ENCODE peak calls at places on chromosomes 13 and 19, in four cellular contexts. One of them, this sample, is unnamed.

GRCh38 chr19:9720541-9720940 is 45.6 kb upstream of the ZNF562 start:
- DNase-seq in heart right ventricle: no peak
- DNase-seq in esophagus squamous epithelium: no peak
- DNase-seq in cardiac fibroblast: no peak
- DNase-seq in this sample: no peak

GRCh38 chr13:33213797-33214196 is 71.8 kb downstream of the STARD13 start:
- DNase-seq in heart right ventricle: no peak
- DNase-seq in esophagus squamous epithelium: no peak
- DNase-seq in cardiac fibroblast: peak; percentile 42
- DNase-seq in this sample: no peak

GRCh38 chr19:33432408-33433170 is 59.1 kb downstream of the CEBPG start:
- DNase-seq in heart right ventricle: no peak
- DNase-seq in esophagus squamous epithelium: no peak
- DNase-seq in cardiac fibroblast: no peak
- DNase-seq in this sample: no peak

GRCh38 chr13:98664047-98664446 is 87.1 kb upstream of the STK24 start:
- DNase-seq in heart right ventricle: no peak
- DNase-seq in esophagus squamous epithelium: no peak
- DNase-seq in cardiac fibroblast: no peak
- DNase-seq in this sample: no peak

GRCh38 chr19:1265611-1266115 is 3.5 kb upstream of the CIRBP start:
- DNase-seq in heart right ventricle: peak; percentile 63
- DNase-seq in esophagus squamous epithelium: no peak
- DNase-seq in cardiac fibroblast: peak; percentile 68
- DNase-seq in this sample: peak; percentile 91

GRCh38 chr19:44553478-44554171 is 24.1 kb upstream of the CEACAM20 start:
- DNase-seq in heart right ventricle: no peak
- DNase-seq in esophagus squamous epithelium: no peak
- DNase-seq in cardiac fibroblast: peak; percentile 10
- DNase-seq in this sample: no peak

GRCh38 chr13:110250258-110250891 is 56.6 kb downstream of the COL4A1 start:
- DNase-seq in heart right ventricle: peak; percentile 59
- DNase-seq in esophagus squamous epithelium: no peak
- DNase-seq in cardiac fibroblast: peak; percentile 88
- DNase-seq in this sample: peak; percentile 89

GRCh38 chr13:28684257-28684656 is 25.3 kb downstream of the POMP start:
- DNase-seq in heart right ventricle: no peak
- DNase-seq in esophagus squamous epithelium: no peak
- DNase-seq in cardiac fibroblast: no peak
- DNase-seq in this sample: no peak

GRCh38 chr13:31722684-31723083 is 16.6 kb upstream of the RXFP2 start:
- DNase-seq in heart right ventricle: no peak
- DNase-seq in esophagus squamous epithelium: no peak
- DNase-seq in cardiac fibroblast: peak; percentile 47
- DNase-seq in this sample: no peak

GRCh38 chr13:69101841-69102240 is 1005.8 kb upstream of the ATXN8OS start:
- DNase-seq in heart right ventricle: no peak
- DNase-seq in esophagus squamous epithelium: no peak
- DNase-seq in cardiac fibroblast: no peak
- DNase-seq in this sample: no peak

GRCh38 chr13:72562686-72563085 is 164.7 kb downstream of the MZT1 start:
- DNase-seq in heart right ventricle: no peak
- DNase-seq in esophagus squamous epithelium: no peak
- DNase-seq in cardiac fibroblast: no peak
- DNase-seq in this sample: no peak

GRCh38 chr19:40348961-40349507 is 539 bp downstream of the PLD3 start:
- DNase-seq in heart right ventricle: peak; percentile 18
- DNase-seq in esophagus squamous epithelium: no peak
- DNase-seq in cardiac fibroblast: peak; percentile 52
- DNase-seq in this sample: no peak

GRCh38 chr13:37495046-37495445 is 103.5 kb downstream of the POSTN start:
- DNase-seq in heart right ventricle: no peak
- DNase-seq in esophagus squamous epithelium: no peak
- DNase-seq in cardiac fibroblast: peak; percentile 38
- DNase-seq in this sample: no peak

GRCh38 chr13:98403076-98403475 is 173.8 kb downstream of the STK24 start:
- DNase-seq in heart right ventricle: no peak
- DNase-seq in esophagus squamous epithelium: no peak
- DNase-seq in cardiac fibroblast: no peak
- DNase-seq in this sample: no peak

GRCh38 chr13:78497702-78498319 is 105.5 kb downstream of the POU4F1 start:
- DNase-seq in heart right ventricle: no peak
- DNase-seq in esophagus squamous epithelium: no peak
- DNase-seq in cardiac fibroblast: no peak
- DNase-seq in this sample: no peak

GRCh38 chr13:51879133-51879532 is 17.4 kb downstream of the CCDC70 start:
- DNase-seq in heart right ventricle: no peak
- DNase-seq in esophagus squamous epithelium: no peak
- DNase-seq in cardiac fibroblast: no peak
- DNase-seq in this sample: no peak

GRCh38 chr19:8456064-8456463 is 11.3 kb downstream of the HNRNPM start:
- DNase-seq in heart right ventricle: no peak
- DNase-seq in esophagus squamous epithelium: no peak
- DNase-seq in cardiac fibroblast: no peak
- DNase-seq in this sample: no peak

GRCh38 chr19:35447870-35448492 is at the start of gene FFAR2:
- DNase-seq in heart right ventricle: no peak
- DNase-seq in esophagus squamous epithelium: no peak
- DNase-seq in cardiac fibroblast: no peak
- DNase-seq in this sample: no peak

GRCh38 chr19:48874309-48875135 is 2.3 kb downstream of the PPP1R15A start:
- DNase-seq in heart right ventricle: no peak
- DNase-seq in esophagus squamous epithelium: no peak
- DNase-seq in cardiac fibroblast: peak; percentile 47
- DNase-seq in this sample: peak; percentile 70

GRCh38 chr19:16268676-16269319 is 55.8 kb upstream of the KLF2 start:
- DNase-seq in heart right ventricle: no peak
- DNase-seq in esophagus squamous epithelium: no peak
- DNase-seq in cardiac fibroblast: no peak
- DNase-seq in this sample: no peak

GRCh38 chr19:34556500-34556899 is 74.9 kb downstream of the WTIP start:
- DNase-seq in heart right ventricle: peak; percentile 20
- DNase-seq in esophagus squamous epithelium: no peak
- DNase-seq in cardiac fibroblast: peak; percentile 54
- DNase-seq in this sample: no peak

GRCh38 chr13:114108141-114108761 is 24.2 kb downstream of the RASA3 start:
- DNase-seq in heart right ventricle: no peak
- DNase-seq in esophagus squamous epithelium: no peak
- DNase-seq in cardiac fibroblast: no peak
- DNase-seq in this sample: peak; percentile 46

GRCh38 chr19:37594982-37595382 is 306 bp downstream of the ZNF540 start:
- DNase-seq in heart right ventricle: peak; percentile 73
- DNase-seq in esophagus squamous epithelium: peak; percentile 3
- DNase-seq in cardiac fibroblast: peak; percentile 65
- DNase-seq in this sample: peak; percentile 81

GRCh38 chr13:106520205-106521004 is 15.1 kb downstream of the EFNB2 start:
- DNase-seq in heart right ventricle: no peak
- DNase-seq in esophagus squamous epithelium: no peak
- DNase-seq in cardiac fibroblast: peak; percentile 55
- DNase-seq in this sample: no peak
- TF ChIP-seq CTCF in heart right ventricle: peak; percentile 38
- TF ChIP-seq CTCF in esophagus squamous epithelium: peak; percentile 28
- TF ChIP-seq CTCF in cardiac fibroblast: peak; percentile 41
- TF ChIP-seq CTCF in this sample: peak; percentile 35

GRCh38 chr19:18522124-18522861 is 423 bp upstream of the ELL start:
- DNase-seq in heart right ventricle: peak; percentile 100
- DNase-seq in esophagus squamous epithelium: peak; percentile 100
- DNase-seq in cardiac fibroblast: peak; percentile 100
- DNase-seq in this sample: peak; percentile 100
- TF ChIP-seq CTCF in heart right ventricle: peak; percentile 36
- TF ChIP-seq CTCF in esophagus squamous epithelium: peak; percentile 9
- TF ChIP-seq CTCF in cardiac fibroblast: peak; percentile 35
- TF ChIP-seq CTCF in this sample: peak; percentile 11

GRCh38 chr19:15259900-15260299 is 27.7 kb upstream of the EPHX3 start:
- DNase-seq in heart right ventricle: no peak
- DNase-seq in esophagus squamous epithelium: no peak
- DNase-seq in cardiac fibroblast: no peak
- DNase-seq in this sample: no peak

GRCh38 chr19:15263361-15263985 is 31.2 kb upstream of the EPHX3 start:
- DNase-seq in heart right ventricle: no peak
- DNase-seq in esophagus squamous epithelium: no peak
- DNase-seq in cardiac fibroblast: no peak
- DNase-seq in this sample: no peak

GRCh38 chr19:15257782-15258181 is 25.5 kb upstream of the EPHX3 start:
- DNase-seq in heart right ventricle: no peak
- DNase-seq in esophagus squamous epithelium: no peak
- DNase-seq in cardiac fibroblast: no peak
- DNase-seq in this sample: no peak

GRCh38 chr19:15262011-15262410 is 29.8 kb upstream of the EPHX3 start:
- DNase-seq in heart right ventricle: no peak
- DNase-seq in esophagus squamous epithelium: no peak
- DNase-seq in cardiac fibroblast: no peak
- DNase-seq in this sample: no peak

GRCh38 chr19:15260939-15261338 is 28.7 kb upstream of the EPHX3 start:
- DNase-seq in heart right ventricle: no peak
- DNase-seq in esophagus squamous epithelium: no peak
- DNase-seq in cardiac fibroblast: peak; percentile 32
- DNase-seq in this sample: no peak
- TF ChIP-seq CTCF in heart right ventricle: peak; percentile 26
- TF ChIP-seq CTCF in esophagus squamous epithelium: peak; percentile 42
- TF ChIP-seq CTCF in cardiac fibroblast: peak; percentile 21
- TF ChIP-seq CTCF in this sample: peak; percentile 15

DNA sequence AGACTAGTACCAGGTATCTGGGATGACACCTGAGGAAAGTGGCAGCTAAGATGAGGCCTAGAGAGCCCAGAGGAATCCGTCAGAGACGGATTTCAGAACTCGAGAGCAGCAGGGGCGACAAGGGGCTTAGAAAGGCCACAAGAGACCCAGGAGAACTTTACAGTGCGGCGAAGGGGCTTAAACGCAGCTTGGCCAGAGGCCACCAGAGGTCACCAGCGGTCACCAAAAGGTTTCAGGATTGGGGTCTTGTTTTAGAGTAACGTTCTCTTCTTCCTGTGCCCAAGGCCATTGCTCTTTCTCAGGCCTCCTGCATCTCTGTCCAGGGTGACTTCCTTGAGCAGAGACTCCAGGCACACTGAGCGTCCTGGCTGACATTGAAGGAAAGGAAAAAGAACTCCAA is 2.2 kb downstream of the ZSCAN22 start:
- DNase-seq in heart right ventricle: no peak
- DNase-seq in esophagus squamous epithelium: no peak
- DNase-seq in cardiac fibroblast: no peak
- DNase-seq in this sample: no peak
- TF ChIP-seq CTCF in heart right ventricle: peak; percentile 12
- TF ChIP-seq CTCF in esophagus squamous epithelium: no peak
- TF ChIP-seq CTCF in cardiac fibroblast: no peak
- TF ChIP-seq CTCF in this sample: no peak

GRCh38 chr13:79673993-79674377 is 193.0 kb downstream of the NDFIP2 start:
- DNase-seq in heart right ventricle: no peak
- DNase-seq in esophagus squamous epithelium: no peak
- DNase-seq in cardiac fibroblast: no peak
- DNase-seq in this sample: no peak

GRCh38 chr13:79678100-79678499 is 197.1 kb downstream of the NDFIP2 start:
- DNase-seq in heart right ventricle: no peak
- DNase-seq in esophagus squamous epithelium: no peak
- DNase-seq in cardiac fibroblast: no peak
- DNase-seq in this sample: no peak

GRCh38 chr13:79673310-79673992 is 192.5 kb downstream of the NDFIP2 start:
- DNase-seq in heart right ventricle: no peak
- DNase-seq in esophagus squamous epithelium: no peak
- DNase-seq in cardiac fibroblast: no peak
- DNase-seq in this sample: no peak

GRCh38 chr13:79674765-79675515 is 194.0 kb downstream of the NDFIP2 start:
- DNase-seq in heart right ventricle: no peak
- DNase-seq in esophagus squamous epithelium: no peak
- DNase-seq in cardiac fibroblast: no peak
- DNase-seq in this sample: no peak

GRCh38 chr13:79675931-79676658 is 195.1 kb downstream of the NDFIP2 start:
- DNase-seq in heart right ventricle: no peak
- DNase-seq in esophagus squamous epithelium: no peak
- DNase-seq in cardiac fibroblast: no peak
- DNase-seq in this sample: no peak
- TF ChIP-seq CTCF in heart right ventricle: no peak
- TF ChIP-seq CTCF in esophagus squamous epithelium: peak; percentile 27
- TF ChIP-seq CTCF in cardiac fibroblast: no peak
- TF ChIP-seq CTCF in this sample: no peak

GRCh38 chr19:4732680-4733114 is 9.1 kb upstream of the DPP9 start:
- DNase-seq in heart right ventricle: peak; percentile 44
- DNase-seq in esophagus squamous epithelium: no peak
- DNase-seq in cardiac fibroblast: peak; percentile 75
- DNase-seq in this sample: no peak
- TF ChIP-seq CTCF in heart right ventricle: peak; percentile 76
- TF ChIP-seq CTCF in esophagus squamous epithelium: peak; percentile 72
- TF ChIP-seq CTCF in cardiac fibroblast: peak; percentile 78
- TF ChIP-seq CTCF in this sample: peak; percentile 75

GRCh38 chr13:62357887-62358645 is 942.4 kb upstream of the PCDH20 start:
- DNase-seq in heart right ventricle: no peak
- DNase-seq in esophagus squamous epithelium: no peak
- DNase-seq in cardiac fibroblast: peak; percentile 61
- DNase-seq in this sample: no peak
- TF ChIP-seq CTCF in heart right ventricle: peak; percentile 18
- TF ChIP-seq CTCF in esophagus squamous epithelium: no peak
- TF ChIP-seq CTCF in cardiac fibroblast: peak; percentile 7
- TF ChIP-seq CTCF in this sample: no peak